ENCODE peak calls at places on chromosomes 16 and 17, in six cellular contexts. K is right cardiac atrium, X is transverse colon, F is neural progenitor cell, P is ascending aorta, S is right lobe of liver. M is an unnamed sample.
A peak's percentile ranks its signal among the peaks of the same experiment; 100 is the strongest.

GRCh38 chr17:39191750-39192510 is 5.5 kb downstream of the CACNB1 start:
- DNase-seq in P (no peak), K (no peak), S (no peak), F (no peak), X (no peak), M (no peak)

GRCh38 chr16:79928142-79928735 is 327.7 kb upstream of the MAF start:
- DNase-seq in X (peak; percentile 9), P (no peak), F (no peak), K (peak; percentile 46), S (peak; percentile 21), M (no peak)

GRCh38 chr16:19119564-19119963 is 5.8 kb downstream of the ITPRIPL2 start:
- DNase-seq in S (no peak), X (no peak), K (no peak), F (no peak), P (no peak), M (no peak)

GRCh38 chr17:3588104-3588503 is 21.1 kb downstream of the TRPV1 start:
- DNase-seq in S (no peak), K (no peak), X (no peak), P (no peak), F (no peak), M (no peak)

GRCh38 chr17:6413073-6413472 is 21.8 kb downstream of the AIPL1 start:
- DNase-seq in X (no peak), P (no peak), F (peak; percentile 66), K (no peak), S (no peak), M (no peak)

GRCh38 chr17:81651692-81652091 is 4.7 kb downstream of the PDE6G start:
- DNase-seq in P (no peak), S (no peak), K (no peak), X (no peak), F (no peak), M (peak; percentile 29)

GRCh38 chr16:87189426-87189825 is 127.8 kb downstream of the C16orf95 start:
- DNase-seq in S (no peak), X (no peak), K (no peak), F (no peak), P (no peak), M (no peak)

GRCh38 chr16:86321491-86321890 is 188.8 kb upstream of the FOXF1 start:
- DNase-seq in X (no peak), K (no peak), S (no peak), F (no peak), P (no peak), M (no peak)

GRCh38 chr17:7714721-7715594 is 2.6 kb upstream of the DNAH2 start:
- DNase-seq in K (no peak), F (no peak), X (no peak), P (no peak), S (no peak), M (no peak)
- H3K4me1 ChIP-seq in K (no peaks in the 10 kb centered on the region), F (peaks cover 40% of the 10 kb centered on the region), X (peaks cover 9% of the 10 kb centered on the region), P (peaks cover 18% of the 10 kb centered on the region), S (no peaks in the 10 kb centered on the region), M (peaks cover 16% of the 10 kb centered on the region)

DNA sequence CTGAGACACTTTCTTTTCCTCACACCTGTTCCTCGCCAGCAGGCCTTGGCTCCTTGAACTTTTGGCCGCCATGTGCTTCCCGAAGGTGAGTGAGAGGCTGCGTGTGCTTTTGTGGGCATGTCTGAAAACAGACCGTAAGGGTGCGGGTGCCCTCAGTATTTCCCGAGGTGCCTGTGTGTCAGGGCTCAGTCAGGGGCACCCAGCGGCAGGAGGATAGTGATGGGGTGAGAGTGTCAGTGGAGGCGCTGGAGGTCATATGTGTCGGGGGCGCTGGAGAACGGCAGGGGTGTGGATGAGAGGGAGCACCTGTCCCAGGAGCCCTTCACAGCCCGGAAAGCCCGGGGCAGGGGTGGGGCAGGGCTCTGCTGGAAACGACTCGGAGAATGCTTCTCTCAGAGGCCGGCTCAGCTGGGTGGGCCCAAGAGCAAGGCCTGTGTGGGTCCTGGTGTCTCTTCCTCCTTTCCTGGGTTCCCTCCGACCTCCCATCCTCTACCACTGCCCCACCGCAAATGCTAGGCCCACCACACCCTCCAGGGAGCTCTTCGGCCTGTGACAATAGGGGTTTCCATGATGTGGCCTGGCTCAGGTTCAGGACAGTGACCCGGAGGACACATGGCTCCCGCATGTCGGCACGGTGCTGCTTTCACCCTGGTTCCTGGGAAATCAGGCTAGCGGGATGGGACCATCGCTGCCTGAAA is 451 bp downstream of the IL32 start:
- DNase-seq in F (no peak), S (no peak), X (no peak), K (no peak), P (no peak), M (no peak)
- H3K4me1 ChIP-seq in F (no peaks in the 10 kb centered on the region), S (no peaks in the 10 kb centered on the region), X (peaks cover 6% of the 10 kb centered on the region), K (no peaks in the 10 kb centered on the region), P (peaks cover 5% of the 10 kb centered on the region), M (peaks cover 34% of the 10 kb centered on the region)

GRCh38 chr17:68515238-68515637 is 3.0 kb downstream of the PRKAR1A start:
- DNase-seq in K (no peak), X (no peak), F (peak; percentile 10), S (no peak), P (no peak), M (no peak)

GRCh38 chr17:68519911-68520310 is 7.7 kb downstream of the PRKAR1A start:
- DNase-seq in S (no peak), P (no peak), K (no peak), F (no peak), X (no peak), M (no peak)

GRCh38 chr17:68516732-68517131 is 4.5 kb downstream of the PRKAR1A start:
- DNase-seq in K (no peak), S (no peak), P (no peak), X (no peak), F (no peak), M (no peak)

GRCh38 chr17:68514809-68515208 is 2.6 kb downstream of the PRKAR1A start:
- DNase-seq in K (no peak), X (no peak), P (no peak), S (no peak), F (no peak), M (no peak)

DNA sequence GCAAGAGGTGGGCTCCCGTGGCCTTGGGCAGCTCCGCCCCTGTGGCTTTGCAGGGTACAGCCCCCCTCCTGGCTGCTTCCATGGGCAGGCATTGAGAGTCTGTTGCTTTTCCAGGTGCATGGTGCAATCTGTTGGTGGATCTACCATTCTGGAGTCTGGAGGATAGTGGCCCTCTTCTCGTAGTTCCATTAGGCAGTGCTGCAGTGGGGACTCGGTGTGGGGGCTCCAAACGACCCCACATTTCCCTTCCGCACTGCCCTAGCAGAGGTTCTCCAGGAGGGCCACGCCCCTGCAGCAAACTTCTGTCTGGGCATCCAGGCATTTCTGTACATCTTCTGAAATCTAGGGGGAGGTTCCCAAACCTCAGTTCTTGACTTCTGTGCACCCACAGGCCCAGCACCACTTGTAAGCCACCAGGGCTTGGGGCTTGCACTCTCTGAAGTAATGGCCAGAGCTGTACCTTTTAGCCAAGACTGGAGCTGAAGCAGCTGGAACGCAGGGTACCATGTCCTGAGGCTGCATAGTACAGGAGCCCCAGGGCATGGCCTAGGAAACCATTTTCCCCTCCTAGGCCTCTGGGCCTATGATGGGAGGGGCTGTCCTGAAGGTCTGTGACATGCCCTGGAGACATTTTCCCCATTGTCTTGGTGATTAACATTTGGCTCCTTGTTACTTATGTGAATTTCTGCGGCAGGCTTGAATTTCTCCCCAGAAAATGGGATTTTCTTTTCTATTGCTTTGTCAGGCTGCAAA is 6.0 kb downstream of the PRKAR1A start:
- DNase-seq in X (no peak), P (no peak), F (no peak), S (no peak), K (no peak), M (no peak)
- H3K4me1 ChIP-seq in X (peaks cover 14% of the 10 kb centered on the region), P (peaks cover 25% of the 10 kb centered on the region), F (peaks cover 14% of the 10 kb centered on the region), S (no peaks in the 10 kb centered on the region), K (peaks cover 8% of the 10 kb centered on the region), M (peaks cover 30% of the 10 kb centered on the region)

GRCh38 chr16:67068212-67068753 is 39.3 kb downstream of the CBFB start:
- DNase-seq in X (no peak), F (no peak), S (no peak), P (no peak), K (no peak), M (no peak)
- H3K4me1 ChIP-seq in X (no peaks in the 10 kb centered on the region), F (no peaks in the 10 kb centered on the region), S (no peaks in the 10 kb centered on the region), P (no peaks in the 10 kb centered on the region), K (no peaks in the 10 kb centered on the region), M (no peaks in the 10 kb centered on the region)

GRCh38 chr17:59786213-59786535 is 78.7 kb downstream of the VMP1 start:
- DNase-seq in F (no peak), P (no peak), K (no peak), S (no peak), X (no peak), M (no peak)

GRCh38 chr17:59779521-59779920 is 72.1 kb downstream of the VMP1 start:
- DNase-seq in X (no peak), P (no peak), K (no peak), S (no peak), F (no peak), M (no peak)

GRCh38 chr17:59785091-59785799 is 77.8 kb downstream of the VMP1 start:
- DNase-seq in S (no peak), K (no peak), P (no peak), X (no peak), F (no peak), M (no peak)

GRCh38 chr17:59786536-59787319 is 79.3 kb downstream of the VMP1 start:
- DNase-seq in P (peak; percentile 88), X (peak; percentile 69), S (no peak), K (no peak), F (peak; percentile 15), M (peak; percentile 30)

DNA sequence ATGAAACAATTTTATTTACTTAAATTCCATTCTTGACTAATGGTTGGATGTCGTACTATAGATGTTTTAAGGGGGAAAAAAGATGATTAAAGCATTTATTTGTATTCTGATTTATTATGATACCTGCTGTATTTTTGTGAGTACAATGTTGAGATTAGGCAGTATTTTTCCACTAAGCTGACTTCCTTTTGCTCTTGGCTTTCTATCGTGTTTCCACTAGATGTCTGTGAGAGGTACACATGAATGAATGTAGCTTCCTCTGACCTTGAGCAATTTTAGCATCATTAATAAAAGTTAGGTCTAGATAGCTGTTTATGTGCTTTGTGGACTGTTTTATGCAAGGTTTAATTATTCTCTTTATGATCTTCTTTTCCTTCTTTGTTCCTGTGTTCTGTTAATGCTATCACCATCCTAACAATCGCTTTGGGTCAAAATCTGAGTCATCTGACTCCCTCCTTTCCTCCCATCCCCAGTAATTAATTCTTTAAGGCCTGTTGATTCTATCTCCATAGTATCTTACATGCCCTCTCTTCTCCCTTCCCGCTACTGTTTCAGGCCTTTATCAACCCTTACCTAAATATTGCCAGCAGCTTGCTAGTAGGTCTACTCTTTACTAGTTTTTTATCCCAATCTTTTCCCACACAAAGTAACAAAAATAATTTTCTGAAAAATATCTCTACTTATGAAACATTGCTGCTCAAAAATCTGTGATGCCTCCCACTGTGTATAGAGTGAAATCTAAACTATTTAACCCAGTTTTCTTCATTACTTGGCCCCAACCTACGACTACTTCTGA is 76.0 kb downstream of the VMP1 start:
- DNase-seq in P (no peak), F (no peak), K (no peak), X (no peak), S (no peak), M (no peak)
- H3K4me1 ChIP-seq in P (peaks cover 47% of the 10 kb centered on the region), F (peaks cover 21% of the 10 kb centered on the region), K (peaks cover 2% of the 10 kb centered on the region), X (peaks cover 25% of the 10 kb centered on the region), S (peaks cover 4% of the 10 kb centered on the region), M (peaks cover 35% of the 10 kb centered on the region)

M was measured in thyroid gland.